ENCODE peak calls at places on chromosomes 12 and 14, in nine cellular contexts. One of them, this sample, is unnamed. For H3K27me3, the result is how much of the 10 kb centered on the place peaks cover.

GRCh38 chr14:77649326-77649725 is 32.9 kb upstream of the SPTLC2 start:
- DNase-seq in upper lobe of right lung: no peak
- DNase-seq in RWPE2: no peak
- DNase-seq in tibial artery: no peak
- DNase-seq in left ventricle myocardium inferior: no peak
- DNase-seq in IMR-90: peak
- DNase-seq in upper lobe of left lung: no peak
- DNase-seq in WERI-Rb-1: no peak
- DNase-seq in naive thymus-derived CD4-positive, alpha-beta T cell: no peak
- DNase-seq in this sample: no peak

GRCh38 chr12:123617580-123617979 is 15.7 kb downstream of the DDX55 start:
- DNase-seq in WERI-Rb-1: no peak
- DNase-seq in left ventricle myocardium inferior: no peak
- DNase-seq in upper lobe of right lung: peak
- DNase-seq in IMR-90: no peak
- DNase-seq in naive thymus-derived CD4-positive, alpha-beta T cell: no peak
- DNase-seq in RWPE2: no peak
- DNase-seq in tibial artery: no peak
- DNase-seq in upper lobe of left lung: peak
- DNase-seq in this sample: no peak

GRCh38 chr14:76293923-76294322 is 82.0 kb upstream of the ESRRB start:
- DNase-seq in upper lobe of right lung: no peak
- DNase-seq in naive thymus-derived CD4-positive, alpha-beta T cell: no peak
- DNase-seq in WERI-Rb-1: no peak
- DNase-seq in left ventricle myocardium inferior: no peak
- DNase-seq in tibial artery: peak
- DNase-seq in RWPE2: no peak
- DNase-seq in upper lobe of left lung: no peak
- DNase-seq in IMR-90: no peak
- DNase-seq in this sample: no peak

GRCh38 chr14:92408186-92408585 is 85.2 kb downstream of the SLC24A4 start:
- DNase-seq in upper lobe of left lung: no peak
- DNase-seq in WERI-Rb-1: no peak
- DNase-seq in naive thymus-derived CD4-positive, alpha-beta T cell: no peak
- DNase-seq in left ventricle myocardium inferior: no peak
- DNase-seq in RWPE2: no peak
- DNase-seq in tibial artery: no peak
- DNase-seq in IMR-90: peak
- DNase-seq in upper lobe of right lung: no peak
- DNase-seq in this sample: no peak

GRCh38 chr14:30903285-30904124 is 29.1 kb downstream of the COCH start:
- DNase-seq in upper lobe of left lung: no peak
- DNase-seq in left ventricle myocardium inferior: no peak
- DNase-seq in tibial artery: no peak
- DNase-seq in naive thymus-derived CD4-positive, alpha-beta T cell: no peak
- DNase-seq in upper lobe of right lung: no peak
- DNase-seq in IMR-90: no peak
- DNase-seq in RWPE2: no peak
- DNase-seq in WERI-Rb-1: no peak
- DNase-seq in this sample: no peak

GRCh38 chr14:102606296-102606695 is 13.8 kb downstream of the RCOR1 start:
- DNase-seq in left ventricle myocardium inferior: no peak
- DNase-seq in upper lobe of left lung: no peak
- DNase-seq in IMR-90: no peak
- DNase-seq in RWPE2: no peak
- DNase-seq in naive thymus-derived CD4-positive, alpha-beta T cell: no peak
- DNase-seq in WERI-Rb-1: no peak
- DNase-seq in upper lobe of right lung: no peak
- DNase-seq in tibial artery: no peak
- DNase-seq in this sample: no peak

GRCh38 chr14:64572721-64573508 is 23.2 kb downstream of the PPP1R36 start:
- DNase-seq in left ventricle myocardium inferior: no peak
- DNase-seq in IMR-90: peak
- DNase-seq in naive thymus-derived CD4-positive, alpha-beta T cell: no peak
- DNase-seq in upper lobe of left lung: no peak
- DNase-seq in tibial artery: no peak
- DNase-seq in RWPE2: no peak
- DNase-seq in WERI-Rb-1: no peak
- DNase-seq in upper lobe of right lung: no peak
- DNase-seq in this sample: no peak

GRCh38 chr12:92619730-92620684 is 82.8 kb upstream of the PLEKHG7 start:
- DNase-seq in left ventricle myocardium inferior: no peak
- DNase-seq in WERI-Rb-1: no peak
- DNase-seq in RWPE2: no peak
- DNase-seq in naive thymus-derived CD4-positive, alpha-beta T cell: no peak
- DNase-seq in upper lobe of right lung: no peak
- DNase-seq in upper lobe of left lung: no peak
- DNase-seq in tibial artery: no peak
- DNase-seq in IMR-90: no peak
- DNase-seq in this sample: no peak

GRCh38 chr12:111757361-111758119 is 9.2 kb upstream of the ALDH2 start:
- DNase-seq in WERI-Rb-1: no peak
- DNase-seq in tibial artery: peak
- DNase-seq in IMR-90: peak
- DNase-seq in upper lobe of left lung: peak
- DNase-seq in RWPE2: no peak
- DNase-seq in naive thymus-derived CD4-positive, alpha-beta T cell: no peak
- DNase-seq in upper lobe of right lung: peak
- DNase-seq in left ventricle myocardium inferior: peak
- DNase-seq in this sample: peak

GRCh38 chr12:123757555-123757954 is 4.5 kb upstream of the DNAH10 start:
- DNase-seq in WERI-Rb-1: no peak
- DNase-seq in RWPE2: no peak
- DNase-seq in IMR-90: peak
- DNase-seq in tibial artery: peak
- DNase-seq in upper lobe of left lung: no peak
- DNase-seq in naive thymus-derived CD4-positive, alpha-beta T cell: no peak
- DNase-seq in upper lobe of right lung: no peak
- DNase-seq in left ventricle myocardium inferior: no peak
- DNase-seq in this sample: peak

GRCh38 chr12:55717397-55718007 is 1.7 kb downstream of the BLOC1S1 start:
- DNase-seq in WERI-Rb-1: no peak
- DNase-seq in tibial artery: no peak
- DNase-seq in upper lobe of left lung: no peak
- DNase-seq in naive thymus-derived CD4-positive, alpha-beta T cell: no peak
- DNase-seq in upper lobe of right lung: no peak
- DNase-seq in IMR-90: peak
- DNase-seq in RWPE2: no peak
- DNase-seq in left ventricle myocardium inferior: no peak
- DNase-seq in this sample: no peak

GRCh38 chr12:121060149-121061001 is 21.3 kb upstream of the OASL start:
- DNase-seq in left ventricle myocardium inferior: no peak
- DNase-seq in upper lobe of left lung: peak
- DNase-seq in RWPE2: no peak
- DNase-seq in upper lobe of right lung: no peak
- DNase-seq in naive thymus-derived CD4-positive, alpha-beta T cell: peak
- DNase-seq in WERI-Rb-1: peak
- DNase-seq in tibial artery: no peak
- DNase-seq in IMR-90: peak
- DNase-seq in this sample: no peak

GRCh38 chr14:22737052-22737451 is 29.4 kb upstream of the OXA1L start:
- DNase-seq in IMR-90: no peak
- DNase-seq in naive thymus-derived CD4-positive, alpha-beta T cell: no peak
- DNase-seq in tibial artery: no peak
- DNase-seq in upper lobe of right lung: no peak
- DNase-seq in upper lobe of left lung: no peak
- DNase-seq in RWPE2: no peak
- DNase-seq in left ventricle myocardium inferior: no peak
- DNase-seq in WERI-Rb-1: no peak
- DNase-seq in this sample: no peak

GRCh38 chr12:128796439-128797118 is 27.2 kb downstream of the SLC15A4 start:
- DNase-seq in WERI-Rb-1: no peak
- DNase-seq in IMR-90: no peak
- DNase-seq in tibial artery: no peak
- DNase-seq in RWPE2: no peak
- DNase-seq in upper lobe of left lung: no peak
- DNase-seq in left ventricle myocardium inferior: no peak
- DNase-seq in upper lobe of right lung: peak
- DNase-seq in naive thymus-derived CD4-positive, alpha-beta T cell: no peak
- DNase-seq in this sample: no peak

GRCh38 chr14:104888489-104889373 is 23.7 kb downstream of the CEP170B start:
- DNase-seq in left ventricle myocardium inferior: peak
- DNase-seq in tibial artery: peak
- DNase-seq in upper lobe of left lung: peak
- DNase-seq in naive thymus-derived CD4-positive, alpha-beta T cell: no peak
- DNase-seq in WERI-Rb-1: no peak
- DNase-seq in upper lobe of right lung: peak
- DNase-seq in IMR-90: no peak
- DNase-seq in RWPE2: peak
- DNase-seq in this sample: no peak

GRCh38 chr14:77296906-77297305 is 23.8 kb downstream of the POMT2 start:
- DNase-seq in WERI-Rb-1: no peak
- DNase-seq in naive thymus-derived CD4-positive, alpha-beta T cell: no peak
- DNase-seq in IMR-90: no peak
- DNase-seq in left ventricle myocardium inferior: no peak
- DNase-seq in RWPE2: no peak
- DNase-seq in tibial artery: no peak
- DNase-seq in upper lobe of right lung: no peak
- DNase-seq in upper lobe of left lung: no peak
- DNase-seq in this sample: no peak

GRCh38 chr12:132588821-132589669 is 21.3 kb downstream of the LRCOL1 start:
- DNase-seq in tibial artery: no peak
- DNase-seq in left ventricle myocardium inferior: no peak
- DNase-seq in WERI-Rb-1: no peak
- DNase-seq in upper lobe of left lung: no peak
- DNase-seq in naive thymus-derived CD4-positive, alpha-beta T cell: no peak
- DNase-seq in upper lobe of right lung: no peak
- DNase-seq in RWPE2: no peak
- DNase-seq in IMR-90: peak
- DNase-seq in this sample: no peak

GRCh38 chr12:132587781-132588180 is 22.6 kb downstream of the LRCOL1 start:
- DNase-seq in WERI-Rb-1: no peak
- DNase-seq in upper lobe of left lung: no peak
- DNase-seq in RWPE2: no peak
- DNase-seq in tibial artery: no peak
- DNase-seq in left ventricle myocardium inferior: no peak
- DNase-seq in IMR-90: no peak
- DNase-seq in naive thymus-derived CD4-positive, alpha-beta T cell: no peak
- DNase-seq in upper lobe of right lung: no peak
- DNase-seq in this sample: no peak

GRCh38 chr12:132585177-132585576 is 25.2 kb downstream of the LRCOL1 start:
- DNase-seq in left ventricle myocardium inferior: no peak
- DNase-seq in IMR-90: no peak
- DNase-seq in WERI-Rb-1: no peak
- DNase-seq in RWPE2: no peak
- DNase-seq in upper lobe of left lung: peak
- DNase-seq in naive thymus-derived CD4-positive, alpha-beta T cell: no peak
- DNase-seq in upper lobe of right lung: no peak
- DNase-seq in tibial artery: no peak
- DNase-seq in this sample: no peak

GRCh38 chr12:132588319-132588718 is 22.1 kb downstream of the LRCOL1 start:
- DNase-seq in naive thymus-derived CD4-positive, alpha-beta T cell: no peak
- DNase-seq in tibial artery: no peak
- DNase-seq in upper lobe of right lung: no peak
- DNase-seq in left ventricle myocardium inferior: no peak
- DNase-seq in WERI-Rb-1: no peak
- DNase-seq in upper lobe of left lung: no peak
- DNase-seq in IMR-90: no peak
- DNase-seq in RWPE2: no peak
- DNase-seq in this sample: no peak

DNA sequence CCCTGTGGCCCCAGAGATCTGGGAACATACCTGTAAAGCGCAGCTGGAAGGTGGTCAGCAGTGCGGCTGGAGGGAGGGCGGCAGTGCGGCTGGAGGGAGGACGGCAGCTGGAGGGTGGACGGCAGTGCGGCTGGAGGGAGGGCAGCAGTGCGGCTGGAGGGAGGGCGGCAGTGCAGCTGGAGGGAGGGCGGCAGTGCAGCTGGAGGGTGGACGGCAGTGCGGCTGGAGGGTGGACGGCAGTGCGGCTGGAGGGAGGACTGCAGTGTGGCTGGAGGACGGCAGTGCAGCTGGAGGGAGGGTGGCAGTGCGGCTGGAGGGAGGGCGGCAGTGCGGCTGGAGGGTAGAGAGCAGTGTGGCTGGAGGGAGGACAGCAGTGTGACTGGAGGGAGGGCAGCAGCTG is 23.5 kb downstream of the LRCOL1 start:
- DNase-seq in left ventricle myocardium inferior: no peak
- DNase-seq in tibial artery: no peak
- DNase-seq in WERI-Rb-1: no peak
- DNase-seq in naive thymus-derived CD4-positive, alpha-beta T cell: no peak
- DNase-seq in upper lobe of left lung: no peak
- DNase-seq in upper lobe of right lung: no peak
- DNase-seq in IMR-90: no peak
- DNase-seq in RWPE2: no peak
- DNase-seq in this sample: no peak
- H3K27me3 ChIP-seq in left ventricle myocardium inferior: under half
- H3K27me3 ChIP-seq in tibial artery: under half
- H3K27me3 ChIP-seq in WERI-Rb-1: under half
- H3K27me3 ChIP-seq in naive thymus-derived CD4-positive, alpha-beta T cell: under half
- H3K27me3 ChIP-seq in upper lobe of left lung: under half
- H3K27me3 ChIP-seq in upper lobe of right lung: under half
- H3K27me3 ChIP-seq in IMR-90: under half
- H3K27me3 ChIP-seq in RWPE2: under half
- H3K27me3 ChIP-seq in this sample: under half

GRCh38 chr12:62350554-62350953 is 90.3 kb downstream of the USP15 start:
- DNase-seq in upper lobe of right lung: no peak
- DNase-seq in IMR-90: no peak
- DNase-seq in WERI-Rb-1: no peak
- DNase-seq in RWPE2: no peak
- DNase-seq in upper lobe of left lung: no peak
- DNase-seq in tibial artery: no peak
- DNase-seq in left ventricle myocardium inferior: no peak
- DNase-seq in naive thymus-derived CD4-positive, alpha-beta T cell: no peak
- DNase-seq in this sample: no peak
- H3K27me3 ChIP-seq in upper lobe of right lung: under half
- H3K27me3 ChIP-seq in IMR-90: under half
- H3K27me3 ChIP-seq in WERI-Rb-1: under half
- H3K27me3 ChIP-seq in RWPE2: under half
- H3K27me3 ChIP-seq in upper lobe of left lung: under half
- H3K27me3 ChIP-seq in tibial artery: under half
- H3K27me3 ChIP-seq in left ventricle myocardium inferior: under half
- H3K27me3 ChIP-seq in naive thymus-derived CD4-positive, alpha-beta T cell: under half
- H3K27me3 ChIP-seq in this sample: under half

DNA sequence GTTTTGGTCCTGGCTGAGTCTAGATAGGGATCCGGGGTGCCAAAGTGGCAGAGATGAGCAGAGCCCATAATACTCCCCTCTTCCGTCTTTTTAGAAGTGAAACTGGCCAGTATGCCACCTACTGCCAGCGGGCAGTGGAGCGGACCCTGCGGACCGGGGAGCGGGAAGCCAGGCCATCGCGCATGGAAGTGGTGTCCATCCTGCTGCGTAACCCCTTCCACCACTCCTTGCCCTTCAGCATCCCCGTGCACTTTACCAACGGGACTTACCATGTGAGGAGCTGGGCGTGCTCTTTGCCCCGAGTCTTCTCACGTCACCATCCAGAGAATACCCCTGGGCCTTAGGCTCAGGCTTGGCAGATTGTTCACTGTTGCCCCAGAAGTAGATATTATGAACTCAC is 21.0 kb downstream of the PIGH start:
- DNase-seq in upper lobe of left lung: no peak
- DNase-seq in left ventricle myocardium inferior: no peak
- DNase-seq in tibial artery: peak
- DNase-seq in WERI-Rb-1: no peak
- DNase-seq in naive thymus-derived CD4-positive, alpha-beta T cell: no peak
- DNase-seq in upper lobe of right lung: no peak
- DNase-seq in IMR-90: no peak
- DNase-seq in RWPE2: peak
- DNase-seq in this sample: no peak
- H3K27me3 ChIP-seq in upper lobe of left lung: under half
- H3K27me3 ChIP-seq in left ventricle myocardium inferior: under half
- H3K27me3 ChIP-seq in tibial artery: under half
- H3K27me3 ChIP-seq in WERI-Rb-1: under half
- H3K27me3 ChIP-seq in naive thymus-derived CD4-positive, alpha-beta T cell: under half
- H3K27me3 ChIP-seq in upper lobe of right lung: under half
- H3K27me3 ChIP-seq in IMR-90: under half
- H3K27me3 ChIP-seq in RWPE2: under half
- H3K27me3 ChIP-seq in this sample: under half

GRCh38 chr12:132617822-132618682 is 524 bp upstream of the P2RX2 start:
- DNase-seq in RWPE2: no peak
- DNase-seq in upper lobe of right lung: no peak
- DNase-seq in WERI-Rb-1: no peak
- DNase-seq in tibial artery: no peak
- DNase-seq in upper lobe of left lung: peak
- DNase-seq in naive thymus-derived CD4-positive, alpha-beta T cell: no peak
- DNase-seq in IMR-90: no peak
- DNase-seq in left ventricle myocardium inferior: no peak
- DNase-seq in this sample: no peak
- H3K27me3 ChIP-seq in RWPE2: under half
- H3K27me3 ChIP-seq in upper lobe of right lung: under half
- H3K27me3 ChIP-seq in WERI-Rb-1: under half
- H3K27me3 ChIP-seq in tibial artery: half or more
- H3K27me3 ChIP-seq in upper lobe of left lung: under half
- H3K27me3 ChIP-seq in naive thymus-derived CD4-positive, alpha-beta T cell: under half
- H3K27me3 ChIP-seq in IMR-90: under half
- H3K27me3 ChIP-seq in left ventricle myocardium inferior: half or more
- H3K27me3 ChIP-seq in this sample: under half

This sample was measured in ascending aorta.